ENCODE peak calls at places on chromosomes 5 and 9, in six cellular contexts. Y is spleen, M is upper lobe of right lung, S is pancreas, W is Panc1, R is mesendoderm. A is an unnamed sample.

GRCh38 chr5:81171769-81172168 is 61.4 kb upstream of the CKMT2 start:
- DNase-seq in Y (no peak), M (no peak), S (no peak), W (no peak), R (no peak), A (no peak)

GRCh38 chr5:104146652-104147051 is 584.1 kb upstream of the NUDT12 start:
- DNase-seq in Y (no peak), M (no peak), S (no peak), W (no peak), R (no peak), A (no peak)

GRCh38 chr5:58187473-58188286 is 272.2 kb downstream of the PLK2 start:
- DNase-seq in Y (no peak), M (no peak), S (no peak), W (no peak), R (no peak), A (no peak)

GRCh38 chr5:113178073-113178779 is 201.6 kb downstream of the DCP2 start:
- DNase-seq in Y (no peak), M (no peak), S (no peak), W (no peak), R (no peak), A (no peak)

GRCh38 chr5:42315214-42315613 is 108.0 kb upstream of the GHR start:
- DNase-seq in Y (no peak), M (no peak), S (peak; percentile 9), W (no peak), R (no peak), A (no peak)

GRCh38 chr5:142450419-142450818 is 125.6 kb upstream of the SPRY4 start:
- DNase-seq in Y (no peak), M (no peak), S (no peak), W (no peak), R (no peak), A (no peak)

GRCh38 chr9:115036691-115037090 is 81.3 kb downstream of the TNC start:
- DNase-seq in Y (no peak), M (no peak), S (no peak), W (no peak), R (no peak), A (no peak)

GRCh38 chr5:170137694-170138214 is 32.1 kb downstream of the FOXI1 start:
- DNase-seq in Y (no peak), M (no peak), S (no peak), W (no peak), R (no peak), A (no peak)

GRCh38 chr5:72203251-72203845 is 96.1 kb downstream of the MAP1B start:
- DNase-seq in Y (no peak), M (no peak), S (no peak), W (no peak), R (peak; percentile 51), A (no peak)

GRCh38 chr5:167363065-167363464 is 928.4 kb upstream of the WWC1 start:
- DNase-seq in Y (no peak), M (no peak), S (no peak), W (no peak), R (no peak), A (no peak)

GRCh38 chr5:5014836-5015235 is 125.3 kb upstream of the ADAMTS16 start:
- DNase-seq in Y (no peak), M (no peak), S (no peak), W (no peak), R (peak; percentile 44), A (no peak)

GRCh38 chr9:121305269-121305994 is 37.5 kb downstream of the GSN start:
- DNase-seq in Y (peak; percentile 56), M (peak; percentile 73), S (no peak), W (no peak), R (no peak), A (peak; percentile 76)

GRCh38 chr5:126198509-126198908 is 224.7 kb upstream of the GRAMD2B start:
- DNase-seq in Y (no peak), M (no peak), S (no peak), W (no peak), R (no peak), A (no peak)

GRCh38 chr5:61625682-61626620 is 293.9 kb downstream of the ZSWIM6 start:
- DNase-seq in Y (peak; percentile 90), M (peak; percentile 93), S (peak; percentile 81), W (no peak), R (peak; percentile 78), A (peak; percentile 67)

GRCh38 chr5:149320791-149321330 is 24.4 kb upstream of the GRPEL2 start:
- DNase-seq in Y (no peak), M (peak; percentile 90), S (peak; percentile 90), W (no peak), R (peak; percentile 87), A (peak; percentile 94)

GRCh38 chr9:98146101-98146991 is 27.3 kb upstream of the TRIM14 start:
- DNase-seq in Y (no peak), M (peak; percentile 96), S (peak; percentile 73), W (no peak), R (peak; percentile 70), A (no peak)

GRCh38 chr9:137007060-137007815 is 10.9 kb upstream of the CLIC3 start:
- DNase-seq in Y (no peak), M (no peak), S (no peak), W (no peak), R (no peak), A (peak; percentile 61)

GRCh38 chr5:72366324-72366976 is 46.3 kb downstream of the PTCD2 start:
- DNase-seq in Y (no peak), M (no peak), S (peak; percentile 75), W (peak; percentile 62), R (peak; percentile 85), A (peak; percentile 45)

GRCh38 chr5:88659529-88660325 is 223.3 kb downstream of the MEF2C start:
- DNase-seq in Y (no peak), M (no peak), S (no peak), W (no peak), R (peak; percentile 60), A (no peak)

GRCh38 chr5:77743181-77743580 is 33.0 kb downstream of the TBCA start:
- DNase-seq in Y (no peak), M (no peak), S (no peak), W (no peak), R (no peak), A (no peak)

GRCh38 chr5:100889165-100889564 is 13.9 kb downstream of the ST8SIA4 start:
- DNase-seq in Y (no peak), M (no peak), S (no peak), W (no peak), R (no peak), A (no peak)

GRCh38 chr5:124960266-124960665 is 213.8 kb upstream of the ZNF608 start:
- DNase-seq in Y (no peak), M (no peak), S (no peak), W (no peak), R (no peak), A (no peak)

GRCh38 chr5:168174376-168174775 is 117.1 kb upstream of the WWC1 start:
- DNase-seq in Y (no peak), M (no peak), S (no peak), W (no peak), R (no peak), A (no peak)

GRCh38 chr5:168865973-168866372 is 286.8 kb upstream of the PANK3 start:
- DNase-seq in Y (no peak), M (no peak), S (no peak), W (no peak), R (peak; percentile 40), A (no peak)

GRCh38 chr9:12882430-12882829 is 107.6 kb downstream of the LURAP1L start:
- DNase-seq in Y (no peak), M (no peak), S (no peak), W (no peak), R (no peak), A (no peak)

DNA sequence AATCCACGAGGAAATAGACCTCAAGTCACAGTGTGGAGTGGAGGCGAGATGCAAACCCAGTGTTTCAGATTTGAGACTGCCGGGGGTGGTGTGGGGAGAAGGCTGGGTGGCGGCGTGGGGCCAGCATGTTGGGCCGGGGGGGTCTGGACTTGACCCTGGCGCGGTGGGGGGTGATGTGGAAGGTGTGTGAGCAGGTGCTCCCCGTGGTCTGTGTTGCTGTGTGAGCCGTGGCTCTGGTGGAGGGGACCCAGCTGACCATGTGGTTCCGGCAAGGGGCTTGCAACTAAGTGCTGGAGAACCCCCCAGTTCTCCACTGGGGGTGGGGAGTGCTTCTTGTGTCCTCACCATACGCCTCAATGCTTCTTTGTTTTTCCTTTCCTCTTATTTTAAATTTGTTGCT is 25.8 kb downstream of the PRRC2B start:
- DNase-seq in Y (no peak), M (no peak), S (no peak), W (no peak), R (no peak), A (no peak)
- H3K36me3 ChIP-seq in Y (no peaks in the 10 kb centered on the region), M (no peaks in the 10 kb centered on the region), S (no peaks in the 10 kb centered on the region), W (no peaks in the 10 kb centered on the region), R (no peaks in the 10 kb centered on the region), A (no peaks in the 10 kb centered on the region)

DNA sequence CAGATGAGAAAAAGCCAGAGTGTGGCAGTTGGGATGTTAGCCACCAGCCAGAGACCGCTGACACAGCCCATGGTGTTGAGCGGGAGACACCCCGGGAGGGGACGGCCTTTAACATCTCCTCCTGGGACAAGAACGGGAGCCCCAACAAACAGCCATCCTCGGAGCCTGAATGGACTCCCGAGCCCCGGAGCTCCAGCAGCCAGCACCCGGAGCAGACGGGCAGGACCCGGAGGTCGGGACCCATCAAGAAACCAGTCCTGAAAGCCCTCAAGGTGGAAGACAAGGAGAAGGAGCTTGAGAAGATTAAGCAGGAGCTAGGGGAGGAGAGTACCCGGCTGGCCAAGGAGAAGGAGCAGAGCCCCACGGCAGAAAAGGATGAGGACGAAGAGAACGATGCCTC is 28.0 kb upstream of the POMT1 start:
- DNase-seq in Y (peak; percentile 64), M (peak; percentile 52), S (no peak), W (no peak), R (no peak), A (no peak)
- H3K36me3 ChIP-seq in Y (peaks cover 98% of the 10 kb centered on the region), M (peaks cover 100% of the 10 kb centered on the region), S (peaks cover 92% of the 10 kb centered on the region), W (peaks cover 26% of the 10 kb centered on the region), R (peaks cover 44% of the 10 kb centered on the region), A (no peaks in the 10 kb centered on the region)

DNA sequence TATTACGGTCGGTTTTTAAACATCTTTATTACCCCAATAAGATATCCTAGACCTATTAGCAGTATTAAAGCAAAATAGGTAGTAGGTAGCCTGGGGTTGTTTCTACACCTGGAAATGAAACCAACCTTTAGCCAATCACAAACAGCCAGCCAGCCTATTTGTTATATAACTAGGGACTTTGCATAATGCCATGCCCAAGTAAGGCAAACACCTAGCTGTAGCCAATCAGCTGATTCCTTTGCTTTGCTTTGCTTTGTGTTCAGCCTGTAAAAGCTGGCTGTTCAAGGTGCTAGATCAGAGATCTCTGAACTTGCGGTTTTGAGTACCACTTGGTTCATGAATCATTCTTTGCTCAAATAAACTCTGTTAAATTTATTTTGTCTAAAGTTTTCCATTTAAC is 46.5 kb upstream of the SETD9 start:
- DNase-seq in Y (no peak), M (no peak), S (no peak), W (no peak), R (no peak), A (no peak)
- H3K36me3 ChIP-seq in Y (peaks cover 46% of the 10 kb centered on the region), M (peaks cover 86% of the 10 kb centered on the region), S (peaks cover 21% of the 10 kb centered on the region), W (no peaks in the 10 kb centered on the region), R (no peaks in the 10 kb centered on the region), A (no peaks in the 10 kb centered on the region)

GRCh38 chr9:135825435-135826187 is 81.7 kb downstream of the CAMSAP1 start:
- DNase-seq in Y (no peak), M (peak; percentile 49), S (no peak), W (no peak), R (no peak), A (no peak)

GRCh38 chr9:135826188-135826545 is 81.2 kb downstream of the CAMSAP1 start:
- DNase-seq in Y (no peak), M (peak; percentile 35), S (no peak), W (no peak), R (no peak), A (no peak)

GRCh38 chr9:135828656-135829055 is 78.7 kb downstream of the CAMSAP1 start:
- DNase-seq in Y (no peak), M (no peak), S (no peak), W (no peak), R (no peak), A (no peak)

GRCh38 chr9:135827866-135828580 is 79.3 kb downstream of the CAMSAP1 start:
- DNase-seq in Y (no peak), M (peak; percentile 54), S (no peak), W (no peak), R (no peak), A (no peak)

GRCh38 chr9:135827301-135827700 is 80.0 kb downstream of the CAMSAP1 start:
- DNase-seq in Y (no peak), M (peak; percentile 35), S (no peak), W (no peak), R (no peak), A (no peak)
- H3K36me3 ChIP-seq in Y (peaks cover 29% of the 10 kb centered on the region), M (peaks cover 42% of the 10 kb centered on the region), S (peaks cover 20% of the 10 kb centered on the region), W (peaks cover 4% of the 10 kb centered on the region), R (peaks cover 10% of the 10 kb centered on the region), A (no peaks in the 10 kb centered on the region)